ENCODE peak calls at places on chromosomes 4 and X, in six cellular contexts. A, F, K, C, R and H are unnamed samples. For H3K9me3, the result is how much of the 10 kb centered on the place peaks cover.

GRCh38 chr4:99402765-99403164 is 32.4 kb downstream of the ADH7 start:
- DNase-seq in A (no peak), F (no peak), K (no peak), C (no peak), R (no peak), H (no peak)

GRCh38 chr4:20493761-20494353 is 206.4 kb upstream of the PACRGL start:
- DNase-seq in A (no peak), F (no peak), K (no peak), C (no peak), R (no peak), H (no peak)

GRCh38 chr4:87005690-87006461 is 71.1 kb downstream of the AFF1 start:
- DNase-seq in A (peak), F (no peak), K (no peak), C (no peak), R (no peak), H (no peak)

GRCh38 chrX:65463550-65463949 is 71.0 kb downstream of the LAS1L start:
- DNase-seq in A (no peak), F (no peak), K (no peak), C (no peak), R (no peak), H (no peak)

GRCh38 chr4:56424697-56425514 is 10.5 kb downstream of the PPAT start:
- DNase-seq in A (peak), F (no peak), K (peak), C (no peak), R (no peak), H (no peak)

GRCh38 chr4:48124870-48125269 is 9.2 kb downstream of the TXK start:
- DNase-seq in A (no peak), F (no peak), K (no peak), C (no peak), R (no peak), H (no peak)

GRCh38 chr4:184817494-184818215 is 8.1 kb downstream of the ACSL1 start:
- DNase-seq in A (no peak), F (peak), K (peak), C (no peak), R (no peak), H (peak)

GRCh38 chrX:13029341-13029740 is 15.1 kb downstream of the FAM9C start:
- DNase-seq in A (no peak), F (no peak), K (no peak), C (no peak), R (no peak), H (no peak)

GRCh38 chrX:130413415-130413814 is 11.6 kb downstream of the RBMX2 start:
- DNase-seq in A (no peak), F (no peak), K (no peak), C (no peak), R (no peak), H (no peak)

GRCh38 chr4:6229095-6229494 is 28.7 kb upstream of the JAKMIP1 start:
- DNase-seq in A (peak), F (no peak), K (no peak), C (no peak), R (no peak), H (no peak)

GRCh38 chr4:55176497-55176896 is 51.1 kb upstream of the KDR start:
- DNase-seq in A (no peak), F (no peak), K (no peak), C (no peak), R (no peak), H (no peak)
- TF ChIP-seq POLR2AphosphoS5 in A (no peak), F (no peak), K (no peak), C (no peak), R (no peak), H (no peak)

DNA sequence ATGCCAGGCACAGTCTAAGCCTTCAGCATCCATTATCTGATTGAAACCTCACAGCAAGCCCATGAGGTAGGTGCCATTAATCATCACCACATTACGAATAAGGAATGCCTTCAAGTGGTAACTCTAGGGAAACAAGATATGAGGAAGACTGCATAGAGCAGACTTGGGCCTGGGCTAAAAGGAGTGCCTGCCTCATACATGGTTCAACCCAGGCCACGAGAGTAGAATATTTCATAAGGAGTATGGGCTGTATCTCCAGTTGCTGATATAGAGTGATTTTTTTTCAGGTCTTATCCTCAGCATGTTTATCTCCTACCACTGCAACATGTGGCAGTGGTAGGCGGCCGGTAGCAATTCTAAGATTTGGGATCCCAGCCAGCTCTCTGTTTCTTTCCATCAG is 51.7 kb downstream of the ATP11C start:
- DNase-seq in A (peak), F (no peak), K (peak), C (no peak), R (peak), H (no peak)
- H3K9me3 ChIP-seq in A (under half), F (under half), K (under half), C (under half), R (under half), H (under half)

DNA sequence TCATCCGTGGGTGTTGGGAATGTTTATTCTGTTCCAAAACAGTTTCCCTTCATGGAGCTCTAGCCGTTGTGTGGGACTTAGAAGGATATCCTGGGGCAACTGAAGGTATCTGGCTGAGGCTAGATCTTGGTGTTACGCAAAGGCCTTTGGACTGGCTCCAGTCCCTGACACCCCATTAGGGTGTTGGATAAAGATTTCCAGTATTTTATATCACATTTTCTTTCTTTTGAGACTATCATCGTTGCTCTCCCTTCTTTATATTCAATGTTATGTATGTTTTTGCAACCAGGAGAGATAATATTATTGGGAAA is 103.0 kb downstream of the TECRL start:
- DNase-seq in A (no peak), F (no peak), K (no peak), C (no peak), R (no peak), H (no peak)
- TF ChIP-seq POLR2AphosphoS5 in A (no peak), F (no peak), K (no peak), C (no peak), R (no peak), H (no peak)

GRCh38 chr4:242121-242848 is 63.0 kb downstream of the ZNF732 start:
- DNase-seq in A (no peak), F (peak), K (peak), C (peak), R (no peak), H (peak)

GRCh38 chr4:243407-243806 is 61.9 kb downstream of the ZNF732 start:
- DNase-seq in A (no peak), F (no peak), K (no peak), C (no peak), R (no peak), H (no peak)

GRCh38 chr4:244471-244870 is 60.8 kb downstream of the ZNF732 start:
- DNase-seq in A (no peak), F (no peak), K (peak), C (no peak), R (peak), H (peak)
- H3K9me3 ChIP-seq in A (under half), F (under half), K (under half), C (under half), R (under half), H (under half)

GRCh38 chr4:15738877-15739276 is 36.0 kb downstream of the BST1 start:
- DNase-seq in A (no peak), F (no peak), K (no peak), C (no peak), R (no peak), H (no peak)

GRCh38 chr4:15735531-15735930 is 32.7 kb downstream of the BST1 start:
- DNase-seq in A (no peak), F (no peak), K (no peak), C (no peak), R (no peak), H (no peak)

GRCh38 chr4:15740764-15741404 is 37.2 kb upstream of the CD38 start:
- DNase-seq in A (no peak), F (no peak), K (no peak), C (no peak), R (no peak), H (no peak)

GRCh38 chr4:15736514-15737050 is 33.7 kb downstream of the BST1 start:
- DNase-seq in A (no peak), F (no peak), K (no peak), C (no peak), R (no peak), H (no peak)

GRCh38 chr4:15737255-15737654 is 34.4 kb downstream of the BST1 start:
- DNase-seq in A (no peak), F (no peak), K (no peak), C (no peak), R (no peak), H (no peak)
- TF ChIP-seq POLR2AphosphoS5 in A (no peak), F (no peak), K (no peak), C (no peak), R (no peak), H (no peak)

DNA sequence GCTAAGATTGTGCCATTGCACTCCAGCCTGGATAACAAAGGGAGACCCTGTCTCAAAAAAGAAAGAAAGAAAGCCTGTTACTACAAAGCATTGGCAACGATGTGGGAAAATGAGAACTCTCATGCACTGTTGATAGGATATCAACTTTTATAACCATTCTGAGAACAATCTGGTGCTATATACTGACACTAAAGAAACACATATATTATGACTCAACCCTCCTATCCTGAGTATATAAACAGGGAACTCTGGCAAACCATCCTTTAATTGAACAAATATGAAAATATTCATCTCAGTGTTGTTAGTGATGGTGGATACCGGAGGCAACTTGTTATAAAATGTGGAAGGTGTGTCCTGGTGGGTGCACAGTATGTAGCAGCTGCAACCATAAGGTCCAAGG is 53.0 kb upstream of the SOD3 start:
- DNase-seq in A (no peak), F (no peak), K (no peak), C (no peak), R (no peak), H (no peak)
- H3K9me3 ChIP-seq in A (under half), F (under half), K (under half), C (under half), R (under half), H (under half)

GRCh38 chrX:103658681-103659433 is 27.6 kb downstream of the MORF4L2 start:
- DNase-seq in A (no peak), F (no peak), K (no peak), C (no peak), R (no peak), H (no peak)
- TF ChIP-seq POLR2AphosphoS5 in A (no peak), F (no peak), K (no peak), C (no peak), R (no peak), H (no peak)